ENCODE peak calls at places on chromosome 16, in seven cellular contexts. One of them, this sample, is unnamed.

GRCh38 chr16:24844101-24845030 is 1.4 kb upstream of the SLC5A11 start:
- DNase-seq in neural progenitor cell: no peak
- DNase-seq in choroid plexus epithelial cell: no peak
- DNase-seq in gastrocnemius medialis: no peak
- DNase-seq in cardiac fibroblast: no peak
- DNase-seq in CD8-positive, alpha-beta T cell: no peak
- DNase-seq in Peyer's patch: peak
- DNase-seq in this sample: no peak

GRCh38 chr16:24255446-24256352 is at the start of gene CACNG3:
- DNase-seq in Peyer's patch: no peak
- DNase-seq in choroid plexus epithelial cell: peak
- DNase-seq in cardiac fibroblast: peak
- DNase-seq in CD8-positive, alpha-beta T cell: no peak
- DNase-seq in neural progenitor cell: peak
- DNase-seq in gastrocnemius medialis: no peak
- DNase-seq in this sample: peak

GRCh38 chr16:27067138-27067537 is 411 bp downstream of the C16orf82 start:
- DNase-seq in gastrocnemius medialis: no peak
- DNase-seq in CD8-positive, alpha-beta T cell: no peak
- DNase-seq in cardiac fibroblast: no peak
- DNase-seq in neural progenitor cell: peak
- DNase-seq in choroid plexus epithelial cell: peak
- DNase-seq in Peyer's patch: no peak
- DNase-seq in this sample: no peak

GRCh38 chr16:67571981-67572431 is 9.7 kb downstream of the CTCF start:
- DNase-seq in cardiac fibroblast: peak
- DNase-seq in CD8-positive, alpha-beta T cell: no peak
- DNase-seq in choroid plexus epithelial cell: peak
- DNase-seq in gastrocnemius medialis: no peak
- DNase-seq in neural progenitor cell: no peak
- DNase-seq in Peyer's patch: no peak
- DNase-seq in this sample: peak

GRCh38 chr16:30567160-30567990 is 4.1 kb downstream of the ZNF688 start:
- DNase-seq in gastrocnemius medialis: no peak
- DNase-seq in cardiac fibroblast: peak
- DNase-seq in neural progenitor cell: no peak
- DNase-seq in CD8-positive, alpha-beta T cell: no peak
- DNase-seq in choroid plexus epithelial cell: no peak
- DNase-seq in Peyer's patch: no peak
- DNase-seq in this sample: no peak

GRCh38 chr16:56451753-56452689 is 667 bp downstream of the OGFOD1 start:
- DNase-seq in cardiac fibroblast: peak
- DNase-seq in choroid plexus epithelial cell: peak
- DNase-seq in gastrocnemius medialis: peak
- DNase-seq in CD8-positive, alpha-beta T cell: no peak
- DNase-seq in Peyer's patch: peak
- DNase-seq in neural progenitor cell: peak
- DNase-seq in this sample: peak

GRCh38 chr16:58578642-58579041 is 51.0 kb downstream of the CNOT1 start:
- DNase-seq in cardiac fibroblast: no peak
- DNase-seq in CD8-positive, alpha-beta T cell: no peak
- DNase-seq in choroid plexus epithelial cell: no peak
- DNase-seq in neural progenitor cell: no peak
- DNase-seq in gastrocnemius medialis: no peak
- DNase-seq in Peyer's patch: no peak
- DNase-seq in this sample: no peak

GRCh38 chr16:67403976-67404555 is 10.8 kb upstream of the TPPP3 start:
- DNase-seq in neural progenitor cell: no peak
- DNase-seq in cardiac fibroblast: no peak
- DNase-seq in choroid plexus epithelial cell: no peak
- DNase-seq in Peyer's patch: no peak
- DNase-seq in gastrocnemius medialis: no peak
- DNase-seq in CD8-positive, alpha-beta T cell: no peak
- DNase-seq in this sample: no peak

GRCh38 chr16:49857423-49858181 is 1.7 kb upstream of the ZNF423 start:
- DNase-seq in Peyer's patch: peak
- DNase-seq in neural progenitor cell: peak
- DNase-seq in cardiac fibroblast: peak
- DNase-seq in choroid plexus epithelial cell: peak
- DNase-seq in CD8-positive, alpha-beta T cell: no peak
- DNase-seq in gastrocnemius medialis: peak
- DNase-seq in this sample: no peak

GRCh38 chr16:87851601-87852000 is 17.7 kb downstream of the SLC7A5 start:
- DNase-seq in cardiac fibroblast: no peak
- DNase-seq in neural progenitor cell: peak
- DNase-seq in CD8-positive, alpha-beta T cell: no peak
- DNase-seq in Peyer's patch: no peak
- DNase-seq in gastrocnemius medialis: no peak
- DNase-seq in choroid plexus epithelial cell: no peak
- DNase-seq in this sample: no peak

GRCh38 chr16:24208710-24209109 is 47.4 kb upstream of the CACNG3 start:
- DNase-seq in gastrocnemius medialis: no peak
- DNase-seq in choroid plexus epithelial cell: no peak
- DNase-seq in Peyer's patch: no peak
- DNase-seq in neural progenitor cell: peak
- DNase-seq in CD8-positive, alpha-beta T cell: no peak
- DNase-seq in cardiac fibroblast: no peak
- DNase-seq in this sample: peak

GRCh38 chr16:57341441-57342303 is 16.9 kb upstream of the CCL22 start:
- DNase-seq in CD8-positive, alpha-beta T cell: no peak
- DNase-seq in Peyer's patch: no peak
- DNase-seq in neural progenitor cell: no peak
- DNase-seq in gastrocnemius medialis: no peak
- DNase-seq in choroid plexus epithelial cell: peak
- DNase-seq in cardiac fibroblast: peak
- DNase-seq in this sample: no peak

GRCh38 chr16:89018605-89019158 is 41.7 kb upstream of the CBFA2T3 start:
- DNase-seq in gastrocnemius medialis: no peak
- DNase-seq in neural progenitor cell: no peak
- DNase-seq in CD8-positive, alpha-beta T cell: no peak
- DNase-seq in cardiac fibroblast: no peak
- DNase-seq in choroid plexus epithelial cell: no peak
- DNase-seq in Peyer's patch: no peak
- DNase-seq in this sample: no peak

GRCh38 chr16:49492896-49493620 is 119.5 kb downstream of the C16orf78 start:
- DNase-seq in neural progenitor cell: no peak
- DNase-seq in CD8-positive, alpha-beta T cell: no peak
- DNase-seq in cardiac fibroblast: no peak
- DNase-seq in Peyer's patch: peak
- DNase-seq in gastrocnemius medialis: no peak
- DNase-seq in choroid plexus epithelial cell: no peak
- DNase-seq in this sample: no peak

GRCh38 chr16:81752876-81753227 is 26.2 kb upstream of the PLCG2 start:
- DNase-seq in choroid plexus epithelial cell: no peak
- DNase-seq in neural progenitor cell: no peak
- DNase-seq in cardiac fibroblast: no peak
- DNase-seq in CD8-positive, alpha-beta T cell: no peak
- DNase-seq in Peyer's patch: no peak
- DNase-seq in gastrocnemius medialis: no peak
- DNase-seq in this sample: no peak

GRCh38 chr16:81755915-81756644 is 23.0 kb upstream of the PLCG2 start:
- DNase-seq in Peyer's patch: no peak
- DNase-seq in cardiac fibroblast: peak
- DNase-seq in gastrocnemius medialis: no peak
- DNase-seq in choroid plexus epithelial cell: no peak
- DNase-seq in neural progenitor cell: no peak
- DNase-seq in CD8-positive, alpha-beta T cell: no peak
- DNase-seq in this sample: no peak

GRCh38 chr16:81754810-81755209 is 24.3 kb upstream of the PLCG2 start:
- DNase-seq in cardiac fibroblast: no peak
- DNase-seq in CD8-positive, alpha-beta T cell: no peak
- DNase-seq in choroid plexus epithelial cell: no peak
- DNase-seq in Peyer's patch: no peak
- DNase-seq in neural progenitor cell: no peak
- DNase-seq in gastrocnemius medialis: no peak
- DNase-seq in this sample: no peak

GRCh38 chr16:81748476-81749198 is 30.5 kb upstream of the PLCG2 start:
- DNase-seq in cardiac fibroblast: no peak
- DNase-seq in CD8-positive, alpha-beta T cell: no peak
- DNase-seq in gastrocnemius medialis: no peak
- DNase-seq in Peyer's patch: no peak
- DNase-seq in choroid plexus epithelial cell: no peak
- DNase-seq in neural progenitor cell: no peak
- DNase-seq in this sample: no peak

DNA sequence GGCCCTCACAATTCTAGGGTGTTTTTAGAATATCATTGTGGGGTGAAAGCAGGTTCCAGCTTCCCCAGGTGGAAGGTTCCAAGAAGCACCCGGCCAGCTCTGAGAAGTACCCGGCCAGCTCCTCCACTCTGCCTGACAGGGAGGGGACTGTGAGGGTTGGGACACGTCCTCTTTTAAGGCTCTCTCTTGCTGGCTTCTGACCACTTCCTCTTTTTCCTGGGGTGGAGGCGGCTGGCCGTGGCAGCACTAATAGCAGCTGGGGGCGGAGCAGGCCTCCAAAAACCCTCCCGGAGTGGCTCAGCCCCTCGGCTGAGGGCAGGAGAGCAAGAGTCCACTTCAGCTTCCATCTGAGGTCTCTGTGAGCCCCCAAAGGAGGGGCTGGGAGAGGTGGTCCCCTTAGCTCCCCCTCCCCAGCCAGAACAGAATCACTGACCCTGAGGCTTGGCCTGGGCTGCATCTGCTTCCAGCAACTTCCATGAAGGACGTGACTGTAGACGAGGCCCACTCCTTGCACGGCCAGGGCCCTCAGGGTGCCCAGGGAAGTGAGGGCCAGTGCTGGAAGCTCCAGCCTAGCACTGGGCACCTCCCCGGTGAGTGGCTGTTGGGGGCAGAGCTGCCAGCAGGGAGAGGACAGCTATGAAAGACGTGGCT is 26.7 kb upstream of the PLCG2 start:
- DNase-seq in cardiac fibroblast: peak
- DNase-seq in neural progenitor cell: no peak
- DNase-seq in Peyer's patch: peak
- DNase-seq in choroid plexus epithelial cell: peak
- DNase-seq in CD8-positive, alpha-beta T cell: no peak
- DNase-seq in gastrocnemius medialis: peak
- DNase-seq in this sample: no peak
- TF ChIP-seq CTCF in cardiac fibroblast: no peak
- TF ChIP-seq CTCF in neural progenitor cell: no peak
- TF ChIP-seq CTCF in Peyer's patch: no peak
- TF ChIP-seq CTCF in choroid plexus epithelial cell: no peak
- TF ChIP-seq CTCF in CD8-positive, alpha-beta T cell: no peak
- TF ChIP-seq CTCF in gastrocnemius medialis: no peak
- TF ChIP-seq CTCF in this sample: no peak

DNA sequence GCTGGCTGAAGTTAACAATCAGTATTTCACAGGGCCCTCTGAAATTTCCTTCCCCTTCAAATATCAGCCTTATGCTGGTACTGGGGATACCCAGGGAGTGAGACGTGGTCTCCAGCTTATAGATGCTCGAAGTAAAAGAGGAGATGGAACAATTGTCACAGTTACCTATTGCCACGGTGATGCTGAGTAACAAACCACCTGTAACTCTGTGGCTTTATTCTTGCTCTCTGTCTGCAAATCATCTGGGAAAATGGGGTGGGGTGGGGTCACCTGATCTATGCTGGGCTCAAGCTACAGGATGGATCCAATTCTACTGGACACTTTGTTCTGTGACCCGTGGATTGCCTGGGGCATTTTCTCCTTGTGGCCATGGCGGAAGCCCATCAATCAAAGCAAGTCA is 19.2 kb upstream of the CRISPLD2 start:
- DNase-seq in gastrocnemius medialis: no peak
- DNase-seq in choroid plexus epithelial cell: no peak
- DNase-seq in Peyer's patch: no peak
- DNase-seq in CD8-positive, alpha-beta T cell: no peak
- DNase-seq in cardiac fibroblast: no peak
- DNase-seq in neural progenitor cell: no peak
- DNase-seq in this sample: no peak
- H3K4me3 ChIP-seq in gastrocnemius medialis: no peak
- H3K4me3 ChIP-seq in choroid plexus epithelial cell: no peak
- H3K4me3 ChIP-seq in Peyer's patch: no peak
- H3K4me3 ChIP-seq in CD8-positive, alpha-beta T cell: no peak
- H3K4me3 ChIP-seq in cardiac fibroblast: no peak
- H3K4me3 ChIP-seq in neural progenitor cell: no peak
- H3K4me3 ChIP-seq in this sample: no peak

DNA sequence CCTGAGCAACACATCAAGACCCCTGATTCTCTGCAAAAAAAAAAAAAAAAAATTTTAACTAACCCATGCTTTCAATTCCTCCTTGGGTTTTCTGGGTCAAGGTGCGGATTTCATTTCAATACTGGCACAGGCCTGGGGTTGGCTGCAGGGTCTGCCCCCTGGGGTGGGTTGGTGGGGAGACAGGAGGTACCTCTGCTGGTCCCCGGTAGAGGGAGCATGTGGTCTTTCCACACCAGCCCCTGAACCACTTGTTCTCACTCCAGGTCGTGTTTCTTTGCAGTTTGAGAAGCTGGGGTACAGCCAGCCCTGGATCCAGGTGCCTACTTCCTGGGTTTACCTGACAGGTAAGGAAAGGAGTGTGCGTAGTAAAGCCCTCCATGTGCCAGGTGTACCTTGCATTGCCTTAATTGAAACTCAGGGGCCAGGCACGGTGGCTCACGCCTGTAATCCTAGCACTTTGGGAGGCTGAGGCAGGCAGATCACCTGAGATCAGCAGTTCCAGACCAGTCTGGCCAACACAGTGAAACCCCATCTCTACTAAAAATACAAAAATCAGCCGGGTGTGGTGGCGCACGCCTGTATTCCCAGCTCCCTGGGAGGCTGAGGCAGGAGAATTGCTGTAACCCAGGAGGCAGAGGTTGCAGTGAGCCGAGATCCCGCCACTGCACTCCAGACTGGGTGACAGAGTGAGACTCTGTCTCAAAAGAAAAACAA is 21.8 kb downstream of the SDR42E2 start:
- DNase-seq in cardiac fibroblast: no peak
- DNase-seq in choroid plexus epithelial cell: peak
- DNase-seq in neural progenitor cell: peak
- DNase-seq in CD8-positive, alpha-beta T cell: no peak
- DNase-seq in gastrocnemius medialis: no peak
- DNase-seq in Peyer's patch: no peak
- DNase-seq in this sample: no peak
- TF ChIP-seq CTCF in cardiac fibroblast: peak
- TF ChIP-seq CTCF in choroid plexus epithelial cell: peak
- TF ChIP-seq CTCF in neural progenitor cell: peak
- TF ChIP-seq CTCF in CD8-positive, alpha-beta T cell: no peak
- TF ChIP-seq CTCF in gastrocnemius medialis: no peak
- TF ChIP-seq CTCF in Peyer's patch: peak
- TF ChIP-seq CTCF in this sample: peak

GRCh38 chr16:10561001-10561400 is 19.4 kb downstream of the EMP2 start:
- DNase-seq in CD8-positive, alpha-beta T cell: no peak
- DNase-seq in cardiac fibroblast: no peak
- DNase-seq in choroid plexus epithelial cell: no peak
- DNase-seq in neural progenitor cell: no peak
- DNase-seq in gastrocnemius medialis: no peak
- DNase-seq in Peyer's patch: no peak
- DNase-seq in this sample: no peak

GRCh38 chr16:10556240-10556639 is 24.2 kb downstream of the EMP2 start:
- DNase-seq in Peyer's patch: no peak
- DNase-seq in neural progenitor cell: no peak
- DNase-seq in cardiac fibroblast: no peak
- DNase-seq in choroid plexus epithelial cell: no peak
- DNase-seq in CD8-positive, alpha-beta T cell: no peak
- DNase-seq in gastrocnemius medialis: no peak
- DNase-seq in this sample: no peak

GRCh38 chr16:10557750-10558149 is 22.6 kb downstream of the EMP2 start:
- DNase-seq in neural progenitor cell: no peak
- DNase-seq in choroid plexus epithelial cell: no peak
- DNase-seq in gastrocnemius medialis: no peak
- DNase-seq in cardiac fibroblast: no peak
- DNase-seq in CD8-positive, alpha-beta T cell: no peak
- DNase-seq in Peyer's patch: no peak
- DNase-seq in this sample: no peak

GRCh38 chr16:10558746-10559641 is 21.4 kb downstream of the EMP2 start:
- DNase-seq in choroid plexus epithelial cell: no peak
- DNase-seq in CD8-positive, alpha-beta T cell: no peak
- DNase-seq in neural progenitor cell: no peak
- DNase-seq in cardiac fibroblast: peak
- DNase-seq in Peyer's patch: peak
- DNase-seq in gastrocnemius medialis: peak
- DNase-seq in this sample: no peak

GRCh38 chr16:10558305-10558704 is 22.1 kb downstream of the EMP2 start:
- DNase-seq in choroid plexus epithelial cell: no peak
- DNase-seq in Peyer's patch: no peak
- DNase-seq in neural progenitor cell: no peak
- DNase-seq in CD8-positive, alpha-beta T cell: no peak
- DNase-seq in gastrocnemius medialis: no peak
- DNase-seq in cardiac fibroblast: no peak
- DNase-seq in this sample: no peak
- H3K4me3 ChIP-seq in choroid plexus epithelial cell: no peak
- H3K4me3 ChIP-seq in Peyer's patch: no peak
- H3K4me3 ChIP-seq in neural progenitor cell: no peak
- H3K4me3 ChIP-seq in CD8-positive, alpha-beta T cell: no peak
- H3K4me3 ChIP-seq in gastrocnemius medialis: peak
- H3K4me3 ChIP-seq in cardiac fibroblast: no peak
- H3K4me3 ChIP-seq in this sample: no peak

This sample was measured in retinal pigment epithelial cell.